ENCODE peak calls at places on chromosomes 5 and 9, in eight cellular contexts. One of them, this sample, is unnamed.

GRCh38 chr9:113887436-113887835 is 11.3 kb downstream of the ZNF618 start:
- DNase-seq in PC-3: no peak
- DNase-seq in fibroblast of lung: no peak
- DNase-seq in HCT116: no peak
- DNase-seq in K562: no peak
- DNase-seq in HepG2: no peak
- DNase-seq in neural progenitor cell: no peak
- DNase-seq in GM23248: no peak
- DNase-seq in this sample: no peak

GRCh38 chr9:5510360-5510931 is at the start of gene PDCD1LG2:
- DNase-seq in PC-3: peak; percentile 69
- DNase-seq in fibroblast of lung: peak; percentile 87
- DNase-seq in HCT116: no peak
- DNase-seq in K562: no peak
- DNase-seq in HepG2: no peak
- DNase-seq in neural progenitor cell: no peak
- DNase-seq in GM23248: peak; percentile 89
- DNase-seq in this sample: no peak

GRCh38 chr5:101390317-101390908 is 487.3 kb upstream of the ST8SIA4 start:
- DNase-seq in PC-3: peak; percentile 71
- DNase-seq in fibroblast of lung: peak; percentile 50
- DNase-seq in HCT116: peak; percentile 57
- DNase-seq in K562: peak; percentile 8
- DNase-seq in HepG2: peak; percentile 46
- DNase-seq in neural progenitor cell: peak; percentile 82
- DNase-seq in GM23248: peak; percentile 73
- DNase-seq in this sample: no peak

GRCh38 chr5:172901012-172901780 is 58.0 kb upstream of the RPL26L1 start:
- DNase-seq in PC-3: no peak
- DNase-seq in fibroblast of lung: peak; percentile 98
- DNase-seq in HCT116: no peak
- DNase-seq in K562: peak; percentile 90
- DNase-seq in HepG2: peak; percentile 22
- DNase-seq in neural progenitor cell: no peak
- DNase-seq in GM23248: peak; percentile 76
- DNase-seq in this sample: no peak

GRCh38 chr5:76851713-76852369 is 2.0 kb downstream of the S100Z start:
- DNase-seq in PC-3: no peak
- DNase-seq in fibroblast of lung: no peak
- DNase-seq in HCT116: no peak
- DNase-seq in K562: no peak
- DNase-seq in HepG2: no peak
- DNase-seq in neural progenitor cell: no peak
- DNase-seq in GM23248: no peak
- DNase-seq in this sample: no peak

GRCh38 chr5:32814620-32815019 is 103.5 kb downstream of the NPR3 start:
- DNase-seq in PC-3: peak; percentile 84
- DNase-seq in fibroblast of lung: peak; percentile 88
- DNase-seq in HCT116: no peak
- DNase-seq in K562: no peak
- DNase-seq in HepG2: no peak
- DNase-seq in neural progenitor cell: no peak
- DNase-seq in GM23248: peak; percentile 72
- DNase-seq in this sample: no peak

GRCh38 chr9:72185561-72185960 is 36.3 kb downstream of the GDA start:
- DNase-seq in PC-3: peak; percentile 13
- DNase-seq in fibroblast of lung: no peak
- DNase-seq in HCT116: no peak
- DNase-seq in K562: no peak
- DNase-seq in HepG2: no peak
- DNase-seq in neural progenitor cell: no peak
- DNase-seq in GM23248: peak; percentile 19
- DNase-seq in this sample: no peak

GRCh38 chr5:56638061-56638621 is 177.2 kb upstream of the MAP3K1 start:
- DNase-seq in PC-3: no peak
- DNase-seq in fibroblast of lung: no peak
- DNase-seq in HCT116: no peak
- DNase-seq in K562: no peak
- DNase-seq in HepG2: peak; percentile 94
- DNase-seq in neural progenitor cell: no peak
- DNase-seq in GM23248: no peak
- DNase-seq in this sample: peak; percentile 70

GRCh38 chr5:80754900-80755299 is 100.1 kb upstream of the DHFR start:
- DNase-seq in PC-3: no peak
- DNase-seq in fibroblast of lung: peak; percentile 65
- DNase-seq in HCT116: no peak
- DNase-seq in K562: no peak
- DNase-seq in HepG2: no peak
- DNase-seq in neural progenitor cell: peak; percentile 89
- DNase-seq in GM23248: peak; percentile 24
- DNase-seq in this sample: no peak

GRCh38 chr5:863244-863805 is 12.5 kb upstream of the ZDHHC11 start:
- DNase-seq in PC-3: no peak
- DNase-seq in fibroblast of lung: no peak
- DNase-seq in HCT116: no peak
- DNase-seq in K562: no peak
- DNase-seq in HepG2: no peak
- DNase-seq in neural progenitor cell: no peak
- DNase-seq in GM23248: no peak
- DNase-seq in this sample: no peak

GRCh38 chr5:88722546-88722945 is 160.4 kb downstream of the MEF2C start:
- DNase-seq in PC-3: no peak
- DNase-seq in fibroblast of lung: no peak
- DNase-seq in HCT116: no peak
- DNase-seq in K562: no peak
- DNase-seq in HepG2: no peak
- DNase-seq in neural progenitor cell: peak; percentile 11
- DNase-seq in GM23248: no peak
- DNase-seq in this sample: no peak

GRCh38 chr9:21141427-21141882 is at the start of gene IFNW1:
- DNase-seq in PC-3: no peak
- DNase-seq in fibroblast of lung: no peak
- DNase-seq in HCT116: no peak
- DNase-seq in K562: no peak
- DNase-seq in HepG2: no peak
- DNase-seq in neural progenitor cell: no peak
- DNase-seq in GM23248: peak; percentile 1
- DNase-seq in this sample: no peak

GRCh38 chr9:12652973-12653372 is 40.2 kb upstream of the TYRP1 start:
- DNase-seq in PC-3: no peak
- DNase-seq in fibroblast of lung: no peak
- DNase-seq in HCT116: no peak
- DNase-seq in K562: no peak
- DNase-seq in HepG2: no peak
- DNase-seq in neural progenitor cell: no peak
- DNase-seq in GM23248: no peak
- DNase-seq in this sample: no peak

GRCh38 chr9:129290606-129291005 is 112.5 kb upstream of the IER5L start:
- DNase-seq in PC-3: no peak
- DNase-seq in fibroblast of lung: no peak
- DNase-seq in HCT116: no peak
- DNase-seq in K562: no peak
- DNase-seq in HepG2: no peak
- DNase-seq in neural progenitor cell: no peak
- DNase-seq in GM23248: no peak
- DNase-seq in this sample: peak; percentile 38

GRCh38 chr5:108345541-108346171 is 36.2 kb downstream of the FBXL17 start:
- DNase-seq in PC-3: peak; percentile 77
- DNase-seq in fibroblast of lung: peak; percentile 41
- DNase-seq in HCT116: peak; percentile 13
- DNase-seq in K562: no peak
- DNase-seq in HepG2: peak; percentile 43
- DNase-seq in neural progenitor cell: peak; percentile 41
- DNase-seq in GM23248: peak; percentile 63
- DNase-seq in this sample: peak; percentile 51

GRCh38 chr9:134066923-134067851 is 639 bp downstream of the BRD3 start:
- DNase-seq in PC-3: no peak
- DNase-seq in fibroblast of lung: peak; percentile 36
- DNase-seq in HCT116: no peak
- DNase-seq in K562: peak; percentile 71
- DNase-seq in HepG2: no peak
- DNase-seq in neural progenitor cell: peak; percentile 85
- DNase-seq in GM23248: peak; percentile 60
- DNase-seq in this sample: no peak

GRCh38 chr9:103399535-103399934 is 404.4 kb downstream of the CYLC2 start:
- DNase-seq in PC-3: no peak
- DNase-seq in fibroblast of lung: no peak
- DNase-seq in HCT116: no peak
- DNase-seq in K562: no peak
- DNase-seq in HepG2: no peak
- DNase-seq in neural progenitor cell: no peak
- DNase-seq in GM23248: no peak
- DNase-seq in this sample: no peak

GRCh38 chr9:128627127-128627715 is 29.4 kb downstream of the DYNC2I2 start:
- DNase-seq in PC-3: no peak
- DNase-seq in fibroblast of lung: no peak
- DNase-seq in HCT116: no peak
- DNase-seq in K562: no peak
- DNase-seq in HepG2: no peak
- DNase-seq in neural progenitor cell: no peak
- DNase-seq in GM23248: no peak
- DNase-seq in this sample: no peak

GRCh38 chr5:14869286-14870164 is 2.1 kb downstream of the ANKH start:
- DNase-seq in PC-3: peak; percentile 40
- DNase-seq in fibroblast of lung: peak; percentile 18
- DNase-seq in HCT116: no peak
- DNase-seq in K562: no peak
- DNase-seq in HepG2: no peak
- DNase-seq in neural progenitor cell: no peak
- DNase-seq in GM23248: peak; percentile 18
- DNase-seq in this sample: no peak
- TF ChIP-seq EZH2 in PC-3: no peak
- TF ChIP-seq EZH2 in fibroblast of lung: no peak
- TF ChIP-seq EZH2 in HCT116: no peak
- TF ChIP-seq EZH2 in K562: no peak
- TF ChIP-seq EZH2 in HepG2: no peak
- TF ChIP-seq EZH2 in neural progenitor cell: no peak
- TF ChIP-seq EZH2 in GM23248: no peak
- TF ChIP-seq EZH2 in this sample: no peak

DNA sequence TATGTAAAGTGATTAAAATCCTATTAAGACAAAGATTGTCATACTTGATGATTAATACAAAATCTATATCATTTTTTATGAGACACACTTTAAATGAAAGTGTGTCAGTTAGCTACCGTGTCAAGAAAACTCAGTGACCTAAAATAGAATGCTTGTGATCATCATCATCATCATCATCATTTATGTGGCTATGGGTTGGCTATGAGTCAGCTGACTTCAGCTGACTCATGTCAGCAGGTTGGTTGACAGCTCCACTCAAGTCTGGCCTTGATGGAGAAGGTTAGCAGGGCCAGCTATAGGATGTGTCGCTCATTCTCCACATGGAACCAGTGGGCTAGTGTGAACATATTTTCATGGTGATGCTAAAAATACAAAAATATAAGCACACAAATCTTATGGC is 43.8 kb upstream of the ZNF300 start:
- DNase-seq in PC-3: no peak
- DNase-seq in fibroblast of lung: no peak
- DNase-seq in HCT116: no peak
- DNase-seq in K562: no peak
- DNase-seq in HepG2: no peak
- DNase-seq in neural progenitor cell: no peak
- DNase-seq in GM23248: no peak
- DNase-seq in this sample: no peak
- H3K9me3 ChIP-seq in PC-3: peaks cover 67% of the 10 kb centered on the region
- H3K9me3 ChIP-seq in fibroblast of lung: no peaks in the 10 kb centered on the region
- H3K9me3 ChIP-seq in HCT116: peaks cover 17% of the 10 kb centered on the region
- H3K9me3 ChIP-seq in K562: peaks cover 13% of the 10 kb centered on the region
- H3K9me3 ChIP-seq in HepG2: peaks cover 90% of the 10 kb centered on the region
- H3K9me3 ChIP-seq in neural progenitor cell: peaks cover 25% of the 10 kb centered on the region
- H3K9me3 ChIP-seq in GM23248: peaks cover 12% of the 10 kb centered on the region
- H3K9me3 ChIP-seq in this sample: peaks cover 64% of the 10 kb centered on the region

DNA sequence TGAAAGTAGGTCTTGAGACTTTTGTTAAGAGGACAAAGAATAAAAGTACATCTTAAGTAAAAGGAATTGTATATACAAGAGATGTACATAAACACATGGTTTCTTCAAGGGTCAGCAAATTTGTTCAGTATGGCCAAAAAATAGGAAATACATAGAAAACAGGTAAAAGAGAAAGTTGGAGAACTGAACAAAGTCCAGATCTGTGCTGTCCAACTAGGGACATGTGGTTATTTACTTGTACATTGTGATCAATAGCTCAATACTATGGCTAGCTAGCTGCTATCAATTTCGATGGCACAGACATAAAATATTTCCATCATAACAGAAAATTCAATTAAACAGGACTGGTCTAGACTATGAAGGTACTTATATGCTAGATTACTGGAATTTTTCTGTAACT is 92.3 kb downstream of the RAPGEF6 start:
- DNase-seq in PC-3: no peak
- DNase-seq in fibroblast of lung: no peak
- DNase-seq in HCT116: no peak
- DNase-seq in K562: no peak
- DNase-seq in HepG2: no peak
- DNase-seq in neural progenitor cell: no peak
- DNase-seq in GM23248: no peak
- DNase-seq in this sample: no peak
- TF ChIP-seq EZH2 in PC-3: no peak
- TF ChIP-seq EZH2 in fibroblast of lung: no peak
- TF ChIP-seq EZH2 in HCT116: no peak
- TF ChIP-seq EZH2 in K562: no peak
- TF ChIP-seq EZH2 in HepG2: no peak
- TF ChIP-seq EZH2 in neural progenitor cell: no peak
- TF ChIP-seq EZH2 in GM23248: no peak
- TF ChIP-seq EZH2 in this sample: no peak

GRCh38 chr5:3417376-3417943 is 178.2 kb upstream of the IRX1 start:
- DNase-seq in PC-3: no peak
- DNase-seq in fibroblast of lung: no peak
- DNase-seq in HCT116: no peak
- DNase-seq in K562: no peak
- DNase-seq in HepG2: no peak
- DNase-seq in neural progenitor cell: peak; percentile 19
- DNase-seq in GM23248: no peak
- DNase-seq in this sample: no peak
- H3K9me3 ChIP-seq in PC-3: peaks cover 4% of the 10 kb centered on the region
- H3K9me3 ChIP-seq in fibroblast of lung: no peaks in the 10 kb centered on the region
- H3K9me3 ChIP-seq in HCT116: peaks cover 7% of the 10 kb centered on the region
- H3K9me3 ChIP-seq in K562: no peaks in the 10 kb centered on the region
- H3K9me3 ChIP-seq in HepG2: no peaks in the 10 kb centered on the region
- H3K9me3 ChIP-seq in neural progenitor cell: no peaks in the 10 kb centered on the region
- H3K9me3 ChIP-seq in GM23248: no peaks in the 10 kb centered on the region
- H3K9me3 ChIP-seq in this sample: no peaks in the 10 kb centered on the region

GRCh38 chr5:55232985-55233928 is at the start of gene CCNO:
- DNase-seq in PC-3: peak; percentile 84
- DNase-seq in fibroblast of lung: peak; percentile 78
- DNase-seq in HCT116: peak; percentile 70
- DNase-seq in K562: peak; percentile 85
- DNase-seq in HepG2: peak; percentile 18
- DNase-seq in neural progenitor cell: peak; percentile 96
- DNase-seq in GM23248: peak; percentile 90
- DNase-seq in this sample: peak; percentile 86
- TF ChIP-seq EZH2 in PC-3: no peak
- TF ChIP-seq EZH2 in fibroblast of lung: peak; percentile 25
- TF ChIP-seq EZH2 in HCT116: no peak
- TF ChIP-seq EZH2 in K562: no peak
- TF ChIP-seq EZH2 in HepG2: no peak
- TF ChIP-seq EZH2 in neural progenitor cell: no peak
- TF ChIP-seq EZH2 in GM23248: no peak
- TF ChIP-seq EZH2 in this sample: no peak

DNA sequence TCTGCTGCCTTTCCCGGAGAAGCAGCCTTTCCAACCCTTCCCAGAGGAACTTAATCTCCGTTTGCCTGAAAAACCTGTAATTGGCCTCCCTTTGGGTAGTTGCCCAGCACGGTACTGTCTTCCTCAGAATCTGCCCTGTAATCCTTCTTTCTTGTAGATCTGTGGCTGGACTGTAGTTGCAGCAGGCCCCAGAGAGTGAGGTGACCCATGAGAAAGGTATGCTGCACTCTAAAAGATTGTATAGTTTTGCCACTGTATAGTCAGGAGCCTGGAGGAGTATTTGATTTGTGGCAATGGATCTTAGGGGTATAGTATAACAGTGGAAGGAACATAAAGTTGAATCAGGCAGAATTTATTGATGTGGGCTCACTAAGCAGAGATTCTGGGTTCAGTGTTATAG is 11.8 kb downstream of the SPIN1 start:
- DNase-seq in PC-3: peak; percentile 67
- DNase-seq in fibroblast of lung: peak; percentile 92
- DNase-seq in HCT116: no peak
- DNase-seq in K562: no peak
- DNase-seq in HepG2: no peak
- DNase-seq in neural progenitor cell: no peak
- DNase-seq in GM23248: peak; percentile 86
- DNase-seq in this sample: peak; percentile 75
- H3K9me3 ChIP-seq in PC-3: no peaks in the 10 kb centered on the region
- H3K9me3 ChIP-seq in fibroblast of lung: no peaks in the 10 kb centered on the region
- H3K9me3 ChIP-seq in HCT116: no peaks in the 10 kb centered on the region
- H3K9me3 ChIP-seq in K562: no peaks in the 10 kb centered on the region
- H3K9me3 ChIP-seq in HepG2: no peaks in the 10 kb centered on the region
- H3K9me3 ChIP-seq in neural progenitor cell: no peaks in the 10 kb centered on the region
- H3K9me3 ChIP-seq in GM23248: no peaks in the 10 kb centered on the region
- H3K9me3 ChIP-seq in this sample: no peaks in the 10 kb centered on the region